ENCODE peak calls at places on chromosomes 6 and 20, in six cellular contexts. P is breast epithelium; X is cardiac muscle cell; U is CD4-positive, alpha-beta memory T cell; T is upper lobe of right lung; O is brain microvascular endothelial cell. V is an unnamed sample.

GRCh38 chr6:53795702-53796450 is 1.1 kb downstream of the LRRC1 start:
- DNase-seq in U (peak), P (no peak), O (no peak), X (peak), T (peak), V (peak)

GRCh38 chr6:166939894-166940293 is 16.5 kb downstream of the RNASET2 start:
- DNase-seq in O (no peak), X (no peak), T (no peak), P (no peak), U (no peak), V (no peak)

GRCh38 chr6:70693887-70694286 is 26.2 kb downstream of the SMAP1 start:
- DNase-seq in X (no peak), P (no peak), O (no peak), T (no peak), U (no peak), V (no peak)

GRCh38 chr6:26125015-26125690 is 37.9 kb downstream of the HFE start:
- DNase-seq in T (no peak), P (no peak), X (peak), U (peak), O (peak), V (no peak)

GRCh38 chr6:111709615-111710398 is 104.1 kb upstream of the TRAF3IP2 start:
- DNase-seq in O (peak), P (peak), U (peak), T (no peak), X (peak), V (peak)

GRCh38 chr20:35296101-35296554 is 3.9 kb upstream of the FAM83C start:
- DNase-seq in T (no peak), U (no peak), X (no peak), O (no peak), P (no peak), V (no peak)

GRCh38 chr20:53829706-53830521 is 236.3 kb upstream of the ZNF217 start:
- DNase-seq in X (peak), U (no peak), O (peak), T (no peak), P (no peak), V (no peak)

GRCh38 chr6:114557089-114557488 is 214.3 kb upstream of the HS3ST5 start:
- DNase-seq in P (no peak), U (no peak), T (no peak), X (no peak), O (no peak), V (no peak)

GRCh38 chr6:16762265-16762546 is 946 bp upstream of the ATXN1 start:
- DNase-seq in U (no peak), P (no peak), X (peak), O (no peak), T (no peak), V (no peak)

GRCh38 chr20:47146703-47147102 is 209.8 kb downstream of the ZMYND8 start:
- DNase-seq in X (peak), U (no peak), T (no peak), P (no peak), O (peak), V (no peak)

GRCh38 chr20:18388860-18389259 is 78.0 kb downstream of the DZANK1 start:
- DNase-seq in U (no peak), T (no peak), P (no peak), X (peak), O (peak), V (no peak)

GRCh38 chr20:32626859-32627636 is 41.9 kb upstream of the NOL4L start:
- DNase-seq in U (peak), P (no peak), T (no peak), X (no peak), O (no peak), V (peak)

GRCh38 chr6:44222987-44223470 is 366 bp upstream of the SLC29A1 start:
- DNase-seq in O (no peak), U (no peak), X (no peak), T (no peak), P (no peak), V (peak)

GRCh38 chr6:28985396-28986164 is 19.5 kb downstream of the ZNF311 start:
- DNase-seq in T (peak), U (no peak), P (peak), X (peak), O (peak), V (peak)

GRCh38 chr20:1949711-1950110 is 44.1 kb downstream of the PDYN start:
- DNase-seq in X (no peak), U (no peak), O (no peak), T (no peak), P (no peak), V (no peak)
- H3K27ac ChIP-seq in X (peak), U (no peak), O (no peak), T (no peak), P (peak), V (no peak)

GRCh38 chr20:50688256-50688655 is 3.1 kb downstream of the RIPOR3 start:
- DNase-seq in T (no peak), X (no peak), U (no peak), O (no peak), P (no peak), V (no peak)
- H3K27ac ChIP-seq in T (no peak), X (no peak), U (no peak), O (no peak), P (no peak), V (no peak)

GRCh38 chr6:24898607-24899133 is 37.1 kb downstream of the RIPOR2 start:
- DNase-seq in P (no peak), X (no peak), U (no peak), O (no peak), T (no peak), V (no peak)
- H3K27ac ChIP-seq in P (no peak), X (no peak), U (peak), O (no peak), T (no peak), V (no peak)

GRCh38 chr6:20922743-20923142 is 388.5 kb downstream of the CDKAL1 start:
- DNase-seq in U (no peak), P (no peak), T (no peak), X (no peak), O (no peak), V (no peak)

GRCh38 chr6:20921533-20921932 is 387.3 kb downstream of the CDKAL1 start:
- DNase-seq in X (peak), O (no peak), U (no peak), T (no peak), P (no peak), V (no peak)

GRCh38 chr6:20919677-20920385 is 385.6 kb downstream of the CDKAL1 start:
- DNase-seq in T (no peak), U (no peak), O (peak), P (no peak), X (no peak), V (no peak)

GRCh38 chr6:20929283-20929682 is 395.0 kb downstream of the CDKAL1 start:
- DNase-seq in X (no peak), U (no peak), T (no peak), O (no peak), P (no peak), V (no peak)

GRCh38 chr6:20924911-20925543 is 390.8 kb downstream of the CDKAL1 start:
- DNase-seq in X (no peak), U (no peak), P (no peak), T (no peak), O (no peak), V (no peak)
- H3K27ac ChIP-seq in X (no peak), U (no peak), P (no peak), T (no peak), O (no peak), V (no peak)

GRCh38 chr6:441126-441920 is 49.8 kb downstream of the IRF4 start:
- DNase-seq in T (no peak), O (no peak), U (no peak), X (no peak), P (no peak), V (no peak)

GRCh38 chr6:436308-437041 is 44.9 kb downstream of the IRF4 start:
- DNase-seq in T (no peak), P (no peak), U (no peak), X (peak), O (peak), V (no peak)

GRCh38 chr6:438634-439170 is 47.1 kb downstream of the IRF4 start:
- DNase-seq in O (no peak), U (no peak), T (no peak), P (no peak), X (no peak), V (no peak)

GRCh38 chr6:437042-437402 is 45.5 kb downstream of the IRF4 start:
- DNase-seq in U (no peak), O (peak), X (no peak), T (no peak), P (no peak), V (no peak)

DNA sequence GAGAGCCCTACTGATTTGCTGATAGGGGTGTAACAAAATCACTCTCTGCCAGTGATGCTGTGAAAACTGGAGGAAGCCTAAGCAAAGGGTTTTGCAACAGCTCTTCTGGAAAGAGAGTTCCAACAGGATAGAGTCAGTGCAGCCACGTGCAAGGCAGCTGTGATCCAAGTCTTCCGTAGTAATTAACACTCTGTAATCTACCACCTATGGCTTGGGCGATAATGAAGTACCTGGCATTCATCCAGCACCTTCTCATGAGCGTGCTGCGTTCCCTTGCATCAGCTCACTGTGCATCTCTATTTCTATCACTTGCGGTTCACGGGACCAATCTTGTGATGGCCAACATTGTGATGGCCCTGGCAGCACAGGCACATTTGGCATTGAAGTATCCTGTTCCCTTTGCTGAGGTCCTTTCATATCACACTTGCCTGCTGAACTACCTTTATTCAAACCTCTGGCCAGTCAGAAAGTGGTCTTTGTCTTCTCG is 48.2 kb downstream of the IRF4 start:
- DNase-seq in X (no peak), O (no peak), U (no peak), P (no peak), T (no peak), V (no peak)
- H3K27ac ChIP-seq in X (no peak), O (no peak), U (no peak), P (no peak), T (no peak), V (no peak)

GRCh38 chr20:36754656-36755222 is 8.8 kb upstream of the NDRG3 start:
- DNase-seq in X (peak), P (no peak), U (peak), T (no peak), O (peak), V (peak)
- H3K27ac ChIP-seq in X (no peak), P (no peak), U (no peak), T (peak), O (no peak), V (no peak)

GRCh38 chr20:22795455-22795854 is 211.1 kb upstream of the FOXA2 start:
- DNase-seq in X (no peak), P (no peak), T (no peak), U (no peak), O (no peak), V (no peak)
- H3K27ac ChIP-seq in X (no peak), P (peak), T (no peak), U (no peak), O (peak), V (no peak)

DNA sequence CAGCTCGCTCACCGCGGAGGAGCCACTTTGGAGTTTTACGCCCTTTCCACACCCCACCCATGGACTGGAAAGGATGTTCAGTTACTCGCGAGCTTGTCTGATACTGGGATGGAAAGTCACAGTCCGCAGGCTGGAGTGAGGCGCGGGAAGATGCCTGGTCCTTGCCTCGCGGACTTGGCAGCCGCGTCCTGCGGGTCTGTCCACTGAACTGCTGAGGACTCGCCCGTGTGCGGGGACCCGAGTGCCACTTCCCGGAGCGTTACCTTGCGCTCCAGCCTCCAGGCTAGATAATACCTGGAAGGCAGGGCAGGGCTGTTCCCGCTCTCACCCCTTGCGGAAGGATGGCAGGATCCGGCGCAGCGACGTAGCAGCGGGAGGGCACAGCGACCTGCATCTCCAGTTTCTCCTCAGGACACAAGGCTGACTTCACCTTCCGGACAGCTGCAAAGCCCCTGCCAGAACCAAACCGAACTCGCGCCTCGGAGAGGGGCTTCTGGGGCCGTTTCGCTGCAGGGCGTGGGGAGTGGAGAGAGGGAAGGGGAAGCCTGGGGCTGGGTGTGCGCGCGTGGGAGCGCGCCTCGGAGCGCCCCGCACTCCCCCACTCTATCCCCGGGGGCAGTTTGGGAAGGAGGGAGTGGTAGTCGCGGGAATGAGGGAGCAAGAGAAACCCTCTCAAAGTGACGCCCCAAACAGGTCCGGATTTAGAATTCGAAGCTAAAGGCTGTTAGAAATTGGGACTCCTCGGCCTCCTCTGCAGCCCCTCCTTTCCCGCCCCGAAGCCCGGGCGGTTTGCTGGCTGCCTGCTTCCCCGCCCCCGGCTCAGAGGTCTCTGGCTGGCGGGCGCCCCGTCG is at the start of gene KCNQ5:
- DNase-seq in T (no peak), P (no peak), X (peak), U (no peak), O (no peak), V (no peak)
- H3K27ac ChIP-seq in T (no peak), P (no peak), X (peak), U (peak), O (no peak), V (no peak)

DNA sequence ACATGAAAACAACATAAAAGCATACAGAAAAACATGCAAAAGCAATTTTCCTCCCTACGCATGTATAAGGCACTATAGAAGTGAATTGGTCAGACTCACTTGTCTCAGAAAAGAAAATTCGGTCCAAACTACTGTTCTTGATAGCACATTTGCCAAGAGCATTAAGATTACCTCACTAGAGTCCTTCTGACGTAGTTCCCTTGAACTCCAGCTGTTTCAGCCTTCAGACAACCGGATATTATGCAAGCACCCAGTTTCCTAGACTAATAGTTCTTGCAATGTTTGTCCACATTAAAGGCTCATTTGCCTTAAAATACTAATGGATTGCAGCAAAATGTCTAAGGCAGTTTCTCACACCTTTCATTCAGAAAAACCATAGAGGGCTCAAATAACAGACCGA is 2.5 kb upstream of the CASS4 start:
- DNase-seq in X (peak), P (no peak), T (no peak), O (peak), U (no peak), V (no peak)
- H3K27ac ChIP-seq in X (no peak), P (no peak), T (peak), O (no peak), U (no peak), V (no peak)